ENCODE peak calls at places on chromosome 12, in eight cellular contexts. One of them, this sample, is unnamed. For H3K27me3, the result is how much of the 10 kb centered on the place peaks cover.

GRCh38 chr12:110501378-110501721 is 561 bp downstream of the VPS29 start:
- DNase-seq in tibial nerve: no peak
- DNase-seq in tibial artery: peak
- DNase-seq in uterus: peak
- DNase-seq in Peyer's patch: no peak
- DNase-seq in psoas muscle: peak
- DNase-seq in upper lobe of right lung: no peak
- DNase-seq in fibroblast of lung: peak
- DNase-seq in this sample: peak

GRCh38 chr12:5870183-5870582 is 74.9 kb downstream of the ANO2 start:
- DNase-seq in tibial nerve: no peak
- DNase-seq in tibial artery: no peak
- DNase-seq in uterus: no peak
- DNase-seq in Peyer's patch: no peak
- DNase-seq in psoas muscle: no peak
- DNase-seq in upper lobe of right lung: no peak
- DNase-seq in fibroblast of lung: no peak
- DNase-seq in this sample: no peak

GRCh38 chr12:9750276-9751203 is 10.2 kb downstream of the CD69 start:
- DNase-seq in tibial nerve: no peak
- DNase-seq in tibial artery: no peak
- DNase-seq in uterus: no peak
- DNase-seq in Peyer's patch: peak
- DNase-seq in psoas muscle: no peak
- DNase-seq in upper lobe of right lung: no peak
- DNase-seq in fibroblast of lung: peak
- DNase-seq in this sample: peak

GRCh38 chr12:65232490-65233077 is 45.9 kb upstream of the MSRB3 start:
- DNase-seq in tibial nerve: no peak
- DNase-seq in tibial artery: no peak
- DNase-seq in uterus: no peak
- DNase-seq in Peyer's patch: no peak
- DNase-seq in psoas muscle: no peak
- DNase-seq in upper lobe of right lung: no peak
- DNase-seq in fibroblast of lung: peak
- DNase-seq in this sample: no peak

GRCh38 chr12:45131506-45131905 is 80.6 kb upstream of the DBX2 start:
- DNase-seq in tibial nerve: no peak
- DNase-seq in tibial artery: no peak
- DNase-seq in uterus: no peak
- DNase-seq in Peyer's patch: no peak
- DNase-seq in psoas muscle: no peak
- DNase-seq in upper lobe of right lung: no peak
- DNase-seq in fibroblast of lung: no peak
- DNase-seq in this sample: no peak

GRCh38 chr12:54191550-54192022 is 2.8 kb upstream of the SMUG1 start:
- DNase-seq in tibial nerve: peak
- DNase-seq in tibial artery: peak
- DNase-seq in uterus: peak
- DNase-seq in Peyer's patch: peak
- DNase-seq in psoas muscle: peak
- DNase-seq in upper lobe of right lung: peak
- DNase-seq in fibroblast of lung: peak
- DNase-seq in this sample: peak

GRCh38 chr12:132162508-132163031 is 18.3 kb downstream of the NOC4L start:
- DNase-seq in tibial nerve: no peak
- DNase-seq in tibial artery: peak
- DNase-seq in uterus: no peak
- DNase-seq in Peyer's patch: no peak
- DNase-seq in psoas muscle: peak
- DNase-seq in upper lobe of right lung: peak
- DNase-seq in fibroblast of lung: peak
- DNase-seq in this sample: no peak

GRCh38 chr12:3137268-3137761 is 60.1 kb downstream of the TSPAN9 start:
- DNase-seq in tibial nerve: peak
- DNase-seq in tibial artery: peak
- DNase-seq in uterus: peak
- DNase-seq in Peyer's patch: no peak
- DNase-seq in psoas muscle: peak
- DNase-seq in upper lobe of right lung: no peak
- DNase-seq in fibroblast of lung: peak
- DNase-seq in this sample: no peak

GRCh38 chr12:110582286-110583136 is 607 bp downstream of the PPTC7 start:
- DNase-seq in tibial nerve: peak
- DNase-seq in tibial artery: peak
- DNase-seq in uterus: peak
- DNase-seq in Peyer's patch: peak
- DNase-seq in psoas muscle: peak
- DNase-seq in upper lobe of right lung: peak
- DNase-seq in fibroblast of lung: peak
- DNase-seq in this sample: peak

GRCh38 chr12:5694759-5695409 is 250.2 kb downstream of the ANO2 start:
- DNase-seq in tibial nerve: no peak
- DNase-seq in tibial artery: no peak
- DNase-seq in uterus: no peak
- DNase-seq in Peyer's patch: no peak
- DNase-seq in psoas muscle: no peak
- DNase-seq in upper lobe of right lung: no peak
- DNase-seq in fibroblast of lung: peak
- DNase-seq in this sample: peak

GRCh38 chr12:56252649-56253048 is 5.5 kb downstream of the ANKRD52 start:
- DNase-seq in tibial nerve: no peak
- DNase-seq in tibial artery: no peak
- DNase-seq in uterus: no peak
- DNase-seq in Peyer's patch: no peak
- DNase-seq in psoas muscle: no peak
- DNase-seq in upper lobe of right lung: no peak
- DNase-seq in fibroblast of lung: no peak
- DNase-seq in this sample: no peak
- H3K27me3 ChIP-seq in tibial nerve: under half
- H3K27me3 ChIP-seq in tibial artery: under half
- H3K27me3 ChIP-seq in uterus: under half
- H3K27me3 ChIP-seq in Peyer's patch: under half
- H3K27me3 ChIP-seq in psoas muscle: under half
- H3K27me3 ChIP-seq in upper lobe of right lung: under half
- H3K27me3 ChIP-seq in fibroblast of lung: under half
- H3K27me3 ChIP-seq in this sample: under half

GRCh38 chr12:1692895-1693294 is 2.0 kb downstream of the ADIPOR2 start:
- DNase-seq in tibial nerve: no peak
- DNase-seq in tibial artery: no peak
- DNase-seq in uterus: no peak
- DNase-seq in Peyer's patch: no peak
- DNase-seq in psoas muscle: no peak
- DNase-seq in upper lobe of right lung: no peak
- DNase-seq in fibroblast of lung: no peak
- DNase-seq in this sample: no peak
- H3K27ac ChIP-seq in tibial nerve: peak
- H3K27ac ChIP-seq in tibial artery: no peak
- H3K27ac ChIP-seq in uterus: no peak
- H3K27ac ChIP-seq in Peyer's patch: no peak
- H3K27ac ChIP-seq in psoas muscle: no peak
- H3K27ac ChIP-seq in upper lobe of right lung: no peak
- H3K27ac ChIP-seq in fibroblast of lung: no peak
- H3K27ac ChIP-seq in this sample: no peak

DNA sequence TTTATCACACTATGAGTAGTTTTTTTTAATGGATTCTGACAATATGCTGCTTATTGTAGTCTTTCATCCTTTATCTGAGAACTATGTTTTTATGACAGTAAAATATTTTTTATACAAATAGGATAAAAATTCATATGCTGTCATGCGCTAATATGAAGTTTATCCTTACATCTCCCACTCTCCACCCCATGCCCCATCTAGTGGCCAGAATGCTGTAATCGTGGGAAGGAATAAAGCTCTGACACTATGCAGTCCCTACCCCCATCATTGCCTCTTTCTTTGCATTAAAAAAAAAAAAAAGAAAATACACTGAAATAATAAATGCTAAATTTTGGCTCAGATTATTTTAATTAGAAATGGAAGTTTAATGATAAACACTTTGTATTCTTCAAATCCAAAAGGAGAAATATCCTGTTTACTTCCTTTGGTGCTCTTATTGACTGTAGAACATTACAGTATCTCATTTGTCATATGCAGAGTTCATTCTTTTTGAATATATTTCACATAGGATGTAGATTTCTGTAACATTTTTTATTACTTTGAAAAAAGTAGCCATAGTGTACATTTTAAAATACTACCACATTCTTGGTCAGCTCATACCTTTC is 145.9 kb upstream of the SLCO1C1 start:
- DNase-seq in tibial nerve: no peak
- DNase-seq in tibial artery: no peak
- DNase-seq in uterus: no peak
- DNase-seq in Peyer's patch: peak
- DNase-seq in psoas muscle: no peak
- DNase-seq in upper lobe of right lung: no peak
- DNase-seq in fibroblast of lung: peak
- DNase-seq in this sample: peak
- TF ChIP-seq CTCF in tibial nerve: peak
- TF ChIP-seq CTCF in tibial artery: peak
- TF ChIP-seq CTCF in uterus: peak
- TF ChIP-seq CTCF in Peyer's patch: no peak
- TF ChIP-seq CTCF in psoas muscle: peak
- TF ChIP-seq CTCF in upper lobe of right lung: peak
- TF ChIP-seq CTCF in fibroblast of lung: peak
- TF ChIP-seq CTCF in this sample: peak

GRCh38 chr12:117508468-117508867 is 147.0 kb upstream of the NOS1 start:
- DNase-seq in tibial nerve: no peak
- DNase-seq in tibial artery: no peak
- DNase-seq in uterus: no peak
- DNase-seq in Peyer's patch: no peak
- DNase-seq in psoas muscle: no peak
- DNase-seq in upper lobe of right lung: no peak
- DNase-seq in fibroblast of lung: no peak
- DNase-seq in this sample: no peak
- H3K27me3 ChIP-seq in tibial nerve: under half
- H3K27me3 ChIP-seq in tibial artery: under half
- H3K27me3 ChIP-seq in uterus: under half
- H3K27me3 ChIP-seq in Peyer's patch: under half
- H3K27me3 ChIP-seq in psoas muscle: under half
- H3K27me3 ChIP-seq in upper lobe of right lung: under half
- H3K27me3 ChIP-seq in fibroblast of lung: under half
- H3K27me3 ChIP-seq in this sample: under half

GRCh38 chr12:104722541-104723534 is 235.3 kb downstream of the SLC41A2 start:
- DNase-seq in tibial nerve: no peak
- DNase-seq in tibial artery: no peak
- DNase-seq in uterus: no peak
- DNase-seq in Peyer's patch: no peak
- DNase-seq in psoas muscle: no peak
- DNase-seq in upper lobe of right lung: no peak
- DNase-seq in fibroblast of lung: no peak
- DNase-seq in this sample: no peak

GRCh38 chr12:104720346-104721064 is 237.6 kb downstream of the SLC41A2 start:
- DNase-seq in tibial nerve: no peak
- DNase-seq in tibial artery: no peak
- DNase-seq in uterus: no peak
- DNase-seq in Peyer's patch: peak
- DNase-seq in psoas muscle: no peak
- DNase-seq in upper lobe of right lung: no peak
- DNase-seq in fibroblast of lung: peak
- DNase-seq in this sample: no peak

GRCh38 chr12:104719700-104720345 is 238.3 kb downstream of the SLC41A2 start:
- DNase-seq in tibial nerve: no peak
- DNase-seq in tibial artery: no peak
- DNase-seq in uterus: no peak
- DNase-seq in Peyer's patch: no peak
- DNase-seq in psoas muscle: no peak
- DNase-seq in upper lobe of right lung: no peak
- DNase-seq in fibroblast of lung: no peak
- DNase-seq in this sample: no peak

GRCh38 chr12:104721944-104722343 is 236.1 kb downstream of the SLC41A2 start:
- DNase-seq in tibial nerve: no peak
- DNase-seq in tibial artery: no peak
- DNase-seq in uterus: no peak
- DNase-seq in Peyer's patch: no peak
- DNase-seq in psoas muscle: no peak
- DNase-seq in upper lobe of right lung: no peak
- DNase-seq in fibroblast of lung: no peak
- DNase-seq in this sample: no peak

DNA sequence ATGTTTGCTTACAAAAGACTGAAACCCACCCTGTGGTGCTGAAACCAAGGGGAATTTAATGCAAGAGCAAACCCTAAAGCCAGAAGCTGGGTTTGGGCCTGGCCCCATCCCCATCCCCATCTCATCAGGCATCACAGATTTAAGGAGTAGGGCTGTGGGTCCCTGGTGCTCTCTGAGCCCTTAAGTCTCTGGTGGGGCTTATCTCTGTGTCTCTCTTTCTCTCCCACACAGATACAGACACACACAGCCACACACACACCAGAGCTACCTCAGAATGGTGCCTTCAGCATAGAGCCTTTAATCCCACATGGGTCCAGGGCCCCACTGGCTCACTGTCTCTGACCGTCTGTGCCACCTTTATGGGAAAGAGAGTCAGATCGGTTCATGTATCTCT is 237.0 kb downstream of the SLC41A2 start:
- DNase-seq in tibial nerve: no peak
- DNase-seq in tibial artery: no peak
- DNase-seq in uterus: no peak
- DNase-seq in Peyer's patch: no peak
- DNase-seq in psoas muscle: no peak
- DNase-seq in upper lobe of right lung: no peak
- DNase-seq in fibroblast of lung: no peak
- DNase-seq in this sample: no peak
- H3K27ac ChIP-seq in tibial nerve: peak
- H3K27ac ChIP-seq in tibial artery: no peak
- H3K27ac ChIP-seq in uterus: peak
- H3K27ac ChIP-seq in Peyer's patch: peak
- H3K27ac ChIP-seq in psoas muscle: peak
- H3K27ac ChIP-seq in upper lobe of right lung: peak
- H3K27ac ChIP-seq in fibroblast of lung: peak
- H3K27ac ChIP-seq in this sample: no peak

GRCh38 chr12:57851552-57852186 is 5.1 kb upstream of the CTDSP2 start:
- DNase-seq in tibial nerve: no peak
- DNase-seq in tibial artery: no peak
- DNase-seq in uterus: no peak
- DNase-seq in Peyer's patch: no peak
- DNase-seq in psoas muscle: no peak
- DNase-seq in upper lobe of right lung: no peak
- DNase-seq in fibroblast of lung: no peak
- DNase-seq in this sample: no peak

GRCh38 chr12:57852195-57852594 is 5.7 kb upstream of the CTDSP2 start:
- DNase-seq in tibial nerve: no peak
- DNase-seq in tibial artery: peak
- DNase-seq in uterus: no peak
- DNase-seq in Peyer's patch: no peak
- DNase-seq in psoas muscle: no peak
- DNase-seq in upper lobe of right lung: no peak
- DNase-seq in fibroblast of lung: no peak
- DNase-seq in this sample: no peak

GRCh38 chr12:57850924-57851323 is 4.4 kb upstream of the CTDSP2 start:
- DNase-seq in tibial nerve: no peak
- DNase-seq in tibial artery: no peak
- DNase-seq in uterus: no peak
- DNase-seq in Peyer's patch: no peak
- DNase-seq in psoas muscle: no peak
- DNase-seq in upper lobe of right lung: no peak
- DNase-seq in fibroblast of lung: no peak
- DNase-seq in this sample: no peak

GRCh38 chr12:57853864-57854556 is 7.5 kb upstream of the CTDSP2 start:
- DNase-seq in tibial nerve: no peak
- DNase-seq in tibial artery: no peak
- DNase-seq in uterus: no peak
- DNase-seq in Peyer's patch: no peak
- DNase-seq in psoas muscle: no peak
- DNase-seq in upper lobe of right lung: no peak
- DNase-seq in fibroblast of lung: no peak
- DNase-seq in this sample: no peak

GRCh38 chr12:57852620-57853509 is 6.3 kb upstream of the CTDSP2 start:
- DNase-seq in tibial nerve: peak
- DNase-seq in tibial artery: peak
- DNase-seq in uterus: peak
- DNase-seq in Peyer's patch: no peak
- DNase-seq in psoas muscle: peak
- DNase-seq in upper lobe of right lung: peak
- DNase-seq in fibroblast of lung: no peak
- DNase-seq in this sample: no peak
- TF ChIP-seq CTCF in tibial nerve: peak
- TF ChIP-seq CTCF in tibial artery: peak
- TF ChIP-seq CTCF in uterus: peak
- TF ChIP-seq CTCF in Peyer's patch: no peak
- TF ChIP-seq CTCF in psoas muscle: peak
- TF ChIP-seq CTCF in upper lobe of right lung: peak
- TF ChIP-seq CTCF in fibroblast of lung: peak
- TF ChIP-seq CTCF in this sample: no peak